ENCODE peak calls at places on chromosomes 12 and 14, in eight cellular contexts. F is GM06990, U is choroid plexus epithelial cell, B is Calu3, N is cardiac muscle cell, K is mammary epithelial cell, O is nephron progenitor cell, C is GM23338. Y is an unnamed sample.

GRCh38 chr12:48961331-48961730 is 4.0 kb upstream of the ARF3 start:
- DNase-seq in K (no peak), B (no peak), C (no peak), N (no peak), U (no peak), F (no peak), O (no peak), Y (no peak)

GRCh38 chr12:126998747-126999285 is 1268.2 kb upstream of the TMEM132C start:
- DNase-seq in K (no peak), B (no peak), N (no peak), F (no peak), O (no peak), C (no peak), U (no peak), Y (no peak)

GRCh38 chr12:42213954-42214426 is 24.1 kb downstream of the YAF2 start:
- DNase-seq in F (no peak), C (no peak), O (no peak), N (peak), U (peak), K (no peak), B (no peak), Y (peak)

GRCh38 chr12:116236148-116236731 is 41.3 kb downstream of the MED13L start:
- DNase-seq in K (peak), U (peak), N (peak), C (peak), B (peak), O (peak), F (peak), Y (peak)

GRCh38 chr12:92075425-92075891 is 70.2 kb downstream of the BTG1 start:
- DNase-seq in N (peak), C (no peak), O (no peak), F (no peak), K (no peak), B (no peak), U (peak), Y (no peak)

GRCh38 chr14:105126126-105126969 is 42.2 kb downstream of the JAG2 start:
- DNase-seq in U (no peak), O (no peak), N (no peak), K (no peak), C (no peak), F (no peak), B (no peak), Y (no peak)

GRCh38 chr14:64801800-64802199 is 77.9 kb downstream of the SPTB start:
- DNase-seq in O (peak), F (no peak), N (peak), C (peak), U (peak), K (no peak), B (peak), Y (peak)

GRCh38 chr12:6941786-6942185 is 1.8 kb upstream of the RNU7-1 start:
- DNase-seq in N (no peak), O (no peak), K (no peak), B (no peak), C (no peak), U (no peak), F (no peak), Y (no peak)

GRCh38 chr12:12449533-12450025 is 92.7 kb downstream of the BORCS5 start:
- DNase-seq in C (no peak), O (no peak), F (no peak), N (peak), U (peak), B (peak), K (peak), Y (peak)

GRCh38 chr14:101889366-101889765 is 75.0 kb upstream of the DYNC1H1 start:
- DNase-seq in O (no peak), U (no peak), F (no peak), N (no peak), C (no peak), B (no peak), K (no peak), Y (no peak)

GRCh38 chr12:117049295-117049694 is 49.9 kb downstream of the TESC start:
- DNase-seq in O (no peak), N (no peak), F (no peak), U (no peak), B (no peak), C (no peak), K (no peak), Y (no peak)

GRCh38 chr14:85466678-85467077 is 63.3 kb upstream of the FLRT2 start:
- DNase-seq in C (no peak), B (no peak), K (peak), U (no peak), O (no peak), F (no peak), N (no peak), Y (no peak)

GRCh38 chr12:51897181-51897580 is 9.3 kb downstream of the ANKRD33 start:
- DNase-seq in U (no peak), F (no peak), N (peak), B (no peak), O (no peak), K (no peak), C (no peak), Y (no peak)

GRCh38 chr12:111819191-111820158 is 22.6 kb upstream of the MAPKAPK5 start:
- DNase-seq in K (no peak), C (no peak), F (no peak), O (no peak), U (no peak), B (no peak), N (no peak), Y (no peak)

GRCh38 chr12:17778242-17778641 is 311.8 kb downstream of the RERGL start:
- DNase-seq in K (no peak), F (no peak), N (no peak), U (no peak), C (no peak), O (no peak), B (no peak), Y (no peak)

GRCh38 chr12:115680967-115681366 is 596.5 kb downstream of the MED13L start:
- DNase-seq in O (no peak), N (no peak), B (no peak), U (no peak), K (no peak), F (no peak), C (no peak), Y (no peak)

GRCh38 chr12:15152456-15152855 is 68.8 kb downstream of the RERG start:
- DNase-seq in K (no peak), U (peak), C (no peak), B (no peak), N (peak), F (no peak), O (no peak), Y (peak)

GRCh38 chr14:104001003-104001402 is 58.7 kb upstream of the RD3L start:
- DNase-seq in B (no peak), F (no peak), O (peak), U (no peak), N (no peak), C (peak), K (no peak), Y (peak)
- TF ChIP-seq CTCF in B (no peak), F (no peak), O (peak), U (peak), N (peak), C (peak), K (no peak), Y (no peak)

GRCh38 chr12:113819495-113819894 is 146.6 kb downstream of the RBM19 start:
- DNase-seq in U (no peak), O (no peak), B (no peak), F (no peak), N (no peak), K (no peak), C (no peak), Y (no peak)

GRCh38 chr12:113820842-113821241 is 145.3 kb downstream of the RBM19 start:
- DNase-seq in U (no peak), K (no peak), N (no peak), F (no peak), B (no peak), C (no peak), O (no peak), Y (no peak)

GRCh38 chr12:113820310-113820709 is 145.8 kb downstream of the RBM19 start:
- DNase-seq in N (no peak), K (no peak), C (no peak), F (no peak), B (no peak), O (no peak), U (no peak), Y (no peak)

GRCh38 chr12:113818278-113818677 is 147.8 kb downstream of the RBM19 start:
- DNase-seq in O (no peak), B (no peak), K (no peak), U (no peak), N (no peak), C (no peak), F (no peak), Y (no peak)

DNA sequence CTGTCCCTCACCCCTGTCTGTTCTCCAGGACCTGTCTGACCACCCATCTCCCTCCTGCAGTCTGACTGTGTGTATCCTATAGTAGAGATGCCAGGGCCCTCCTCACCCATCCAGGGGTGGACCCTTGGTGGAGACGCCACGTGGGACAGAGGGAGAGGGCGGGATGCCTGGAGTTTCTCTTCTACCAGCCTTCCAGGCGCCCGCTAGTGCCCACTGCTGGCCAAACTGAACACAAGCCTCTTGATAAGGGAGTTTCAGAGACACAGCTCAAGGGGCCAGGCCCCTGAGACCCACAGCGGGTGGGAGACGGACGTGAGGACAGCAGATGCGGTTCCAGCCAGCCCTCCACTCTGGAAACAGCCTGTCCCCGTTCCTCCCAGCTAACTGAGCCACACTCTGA is 147.3 kb downstream of the RBM19 start:
- DNase-seq in F (no peak), C (peak), B (peak), O (peak), K (no peak), U (peak), N (peak), Y (no peak)
- TF ChIP-seq CTCF in F (peak), C (peak), B (peak), O (peak), K (peak), U (peak), N (peak), Y (no peak)

GRCh38 chr14:51735851-51736250 is 84.1 kb downstream of the FRMD6 start:
- DNase-seq in K (no peak), U (no peak), O (no peak), F (no peak), C (no peak), N (no peak), B (no peak), Y (no peak)

GRCh38 chr14:51744372-51745150 is 92.9 kb downstream of the FRMD6 start:
- DNase-seq in C (no peak), B (no peak), F (no peak), U (no peak), O (no peak), N (no peak), K (no peak), Y (no peak)

GRCh38 chr14:51743588-51744000 is 91.9 kb downstream of the FRMD6 start:
- DNase-seq in U (no peak), O (no peak), B (no peak), N (no peak), C (no peak), K (no peak), F (no peak), Y (no peak)

GRCh38 chr14:51733147-51733546 is 81.4 kb downstream of the FRMD6 start:
- DNase-seq in C (no peak), N (no peak), O (no peak), K (no peak), B (no peak), F (no peak), U (no peak), Y (no peak)

DNA sequence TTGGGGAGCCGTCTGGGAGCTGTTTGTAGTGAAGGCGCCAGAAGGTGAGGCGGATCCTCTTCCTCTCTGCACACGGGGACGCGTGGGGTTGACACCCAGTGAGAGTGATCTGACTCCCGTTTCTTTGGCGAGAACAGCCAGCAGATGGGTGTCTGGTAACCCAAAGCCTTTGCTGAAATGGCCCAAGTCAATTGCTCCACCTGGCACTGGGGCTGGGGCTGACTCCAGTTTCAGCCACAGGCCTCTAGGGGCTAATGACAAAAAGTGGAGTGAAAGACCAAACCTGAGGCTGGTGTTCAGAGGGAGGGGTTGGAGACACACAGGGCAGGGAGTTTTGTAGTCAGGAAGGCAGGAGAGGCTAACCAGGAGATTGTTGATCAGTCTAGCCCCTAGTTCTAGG is 87.0 kb downstream of the FRMD6 start:
- DNase-seq in C (peak), B (peak), O (no peak), N (no peak), F (peak), K (no peak), U (no peak), Y (no peak)
- TF ChIP-seq CTCF in C (peak), B (no peak), O (no peak), N (no peak), F (peak), K (peak), U (no peak), Y (no peak)

GRCh38 chr12:73106296-73106695 is 834.1 kb downstream of the TRHDE start:
- DNase-seq in C (peak), F (no peak), K (peak), O (no peak), N (no peak), U (no peak), B (no peak), Y (peak)
- TF ChIP-seq CTCF in C (no peak), F (no peak), K (no peak), O (no peak), N (no peak), U (no peak), B (no peak), Y (no peak)

GRCh38 chr12:69563166-69563762 is 22.0 kb upstream of the CCT2 start:
- DNase-seq in B (no peak), N (no peak), O (no peak), U (no peak), C (no peak), F (no peak), K (no peak), Y (no peak)

GRCh38 chr12:69570000-69570516 is 15.2 kb upstream of the CCT2 start:
- DNase-seq in N (peak), K (peak), C (no peak), O (no peak), U (peak), B (no peak), F (no peak), Y (peak)

GRCh38 chr12:69569236-69569635 is 16.0 kb upstream of the CCT2 start:
- DNase-seq in B (no peak), N (no peak), U (peak), O (no peak), F (no peak), K (peak), C (no peak), Y (peak)

GRCh38 chr12:69570545-69571399 is 14.5 kb upstream of the CCT2 start:
- DNase-seq in U (peak), B (peak), F (no peak), K (peak), N (peak), C (peak), O (peak), Y (peak)

DNA sequence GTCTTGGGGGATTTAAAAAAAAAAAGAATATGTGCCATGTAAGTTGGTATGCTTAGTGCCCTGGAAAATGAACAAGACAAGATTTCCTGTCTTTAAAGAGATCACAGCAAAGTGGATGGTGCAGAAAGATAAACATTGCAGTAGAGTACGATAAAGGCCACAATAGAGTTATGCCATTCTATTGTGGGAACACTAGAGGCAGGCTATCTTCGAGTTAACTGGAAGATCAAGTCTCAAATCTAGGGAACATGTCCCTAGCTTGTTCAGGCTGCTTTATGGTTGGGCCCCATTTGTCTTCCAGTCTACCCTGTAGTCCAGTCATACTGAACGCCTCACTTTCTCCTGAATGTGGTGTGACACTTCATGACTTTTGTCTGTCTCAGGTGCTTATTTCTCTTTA is 18.7 kb upstream of the CCT2 start:
- DNase-seq in C (peak), N (no peak), U (no peak), F (no peak), O (no peak), B (no peak), K (no peak), Y (no peak)
- TF ChIP-seq CTCF in C (peak), N (no peak), U (peak), F (no peak), O (peak), B (no peak), K (no peak), Y (no peak)

GRCh38 chr12:24631691-24632090 is 317.2 kb downstream of the BCAT1 start:
- DNase-seq in F (no peak), C (no peak), N (no peak), U (no peak), O (no peak), K (no peak), B (no peak), Y (no peak)

GRCh38 chr12:24625103-24625502 is 323.8 kb downstream of the BCAT1 start:
- DNase-seq in O (no peak), B (no peak), N (no peak), U (no peak), K (no peak), F (no peak), C (no peak), Y (no peak)

DNA sequence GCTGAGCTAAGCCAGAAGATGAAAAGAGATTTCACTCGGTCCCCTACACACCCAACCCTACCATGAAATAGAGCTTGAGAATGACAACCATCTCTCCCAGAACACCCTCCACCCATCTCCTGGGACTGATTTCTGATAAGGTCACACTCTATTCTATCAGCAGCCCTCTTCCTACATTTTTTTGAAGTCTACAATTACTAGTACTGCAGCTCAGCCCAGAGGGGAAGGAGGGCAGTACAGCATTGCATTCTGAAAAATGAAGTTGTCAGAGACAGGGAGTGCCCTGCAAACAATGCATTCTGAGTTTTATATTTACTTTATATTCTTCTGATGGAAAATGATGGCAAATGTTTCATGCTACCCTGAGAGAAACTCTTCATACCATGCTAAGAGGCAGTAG is 318.5 kb downstream of the BCAT1 start:
- DNase-seq in F (no peak), O (no peak), B (no peak), N (peak), U (peak), K (no peak), C (peak), Y (no peak)
- TF ChIP-seq CTCF in F (no peak), O (no peak), B (no peak), N (peak), U (peak), K (no peak), C (peak), Y (no peak)

GRCh38 chr14:76939015-76939742 is 89.3 kb downstream of the IRF2BPL start:
- DNase-seq in K (no peak), B (no peak), N (no peak), C (no peak), F (no peak), O (no peak), U (no peak), Y (no peak)

GRCh38 chr14:76938092-76938500 is 90.4 kb downstream of the IRF2BPL start:
- DNase-seq in B (no peak), F (no peak), U (no peak), N (no peak), O (no peak), C (no peak), K (peak), Y (peak)

GRCh38 chr14:76937181-76938091 is 91.1 kb downstream of the IRF2BPL start:
- DNase-seq in O (peak), N (peak), U (peak), F (no peak), K (peak), B (no peak), C (peak), Y (no peak)

GRCh38 chr14:76933515-76933914 is 95.0 kb downstream of the IRF2BPL start:
- DNase-seq in U (no peak), F (no peak), C (no peak), O (no peak), N (no peak), B (no peak), K (no peak), Y (no peak)

DNA sequence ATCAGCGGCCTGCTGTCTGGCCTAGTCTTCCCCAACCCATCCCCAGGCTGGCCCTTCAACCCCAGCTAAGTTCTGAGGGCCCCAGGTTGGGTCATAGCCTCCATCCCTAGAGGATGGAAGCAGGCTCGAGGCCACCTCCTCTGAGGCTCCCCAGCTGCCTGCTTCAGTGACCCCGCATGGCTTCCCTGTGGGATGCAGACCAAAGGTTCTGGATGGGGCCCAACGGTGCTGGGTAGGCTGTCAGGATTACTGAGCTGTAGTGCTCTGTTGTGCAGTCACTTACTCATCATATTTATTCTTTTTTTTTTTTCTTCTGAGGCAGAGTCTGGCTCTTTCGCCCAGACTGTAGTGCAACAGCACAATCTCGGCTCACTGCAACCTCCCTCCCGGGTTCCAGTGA is 92.0 kb downstream of the IRF2BPL start:
- DNase-seq in N (peak), K (no peak), C (no peak), O (no peak), F (no peak), B (no peak), U (peak), Y (no peak)
- TF ChIP-seq CTCF in N (no peak), K (no peak), C (no peak), O (no peak), F (no peak), B (no peak), U (no peak), Y (no peak)

GRCh38 chr12:85955127-85955526 is 81.0 kb downstream of the NTS start:
- DNase-seq in K (no peak), U (peak), C (peak), N (peak), F (no peak), B (no peak), O (no peak), Y (peak)
- TF ChIP-seq CTCF in K (peak), U (peak), C (no peak), N (peak), F (no peak), B (no peak), O (no peak), Y (peak)

DNA sequence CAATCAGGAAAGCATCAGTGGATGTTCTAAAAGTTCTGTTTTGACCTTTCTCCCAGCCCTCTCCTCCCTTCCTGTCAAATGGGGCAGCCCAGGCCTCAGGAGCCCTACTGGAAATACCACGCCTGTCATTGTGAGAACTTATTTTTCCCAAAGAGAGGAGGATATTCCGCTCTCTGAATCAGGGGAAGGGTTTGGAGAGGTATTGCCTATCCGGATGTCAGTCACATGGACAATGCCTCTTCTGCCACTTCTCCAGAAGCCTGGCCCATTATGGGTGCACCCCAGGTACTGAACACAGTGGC is 336.7 kb upstream of the FKBP4 start:
- DNase-seq in N (no peak), U (no peak), B (no peak), C (no peak), O (no peak), F (no peak), K (no peak), Y (no peak)
- TF ChIP-seq CTCF in N (no peak), U (no peak), B (no peak), C (no peak), O (no peak), F (no peak), K (no peak), Y (no peak)